ENCODE peak calls at places on chromosomes 13 and 19, in ten cellular contexts. One of them, this sample, is unnamed. For H3K9me3, the result is how much of the 10 kb centered on the place peaks cover.

GRCh38 chr19:48329167-48329891 is 4.0 kb downstream of the EMP3 start:
- DNase-seq in WERI-Rb-1: no peak
- DNase-seq in CD8-positive, alpha-beta T cell: peak
- DNase-seq in stomach: no peak
- DNase-seq in left lung: peak
- DNase-seq in IMR-90: peak
- DNase-seq in GM23248: peak
- DNase-seq in keratinocyte: no peak
- DNase-seq in uterus: no peak
- DNase-seq in tibial nerve: no peak
- DNase-seq in this sample: no peak

GRCh38 chr19:9498183-9498902 is at the start of gene ZNF560:
- DNase-seq in WERI-Rb-1: peak
- DNase-seq in CD8-positive, alpha-beta T cell: no peak
- DNase-seq in stomach: no peak
- DNase-seq in left lung: no peak
- DNase-seq in IMR-90: peak
- DNase-seq in GM23248: peak
- DNase-seq in keratinocyte: no peak
- DNase-seq in uterus: no peak
- DNase-seq in tibial nerve: no peak
- DNase-seq in this sample: no peak

GRCh38 chr13:106630162-106630561 is 62.2 kb upstream of the ARGLU1 start:
- DNase-seq in WERI-Rb-1: no peak
- DNase-seq in CD8-positive, alpha-beta T cell: no peak
- DNase-seq in stomach: no peak
- DNase-seq in left lung: no peak
- DNase-seq in IMR-90: no peak
- DNase-seq in GM23248: no peak
- DNase-seq in keratinocyte: no peak
- DNase-seq in uterus: no peak
- DNase-seq in tibial nerve: no peak
- DNase-seq in this sample: no peak

GRCh38 chr19:13401388-13401787 is 104.9 kb downstream of the CACNA1A start:
- DNase-seq in WERI-Rb-1: no peak
- DNase-seq in CD8-positive, alpha-beta T cell: no peak
- DNase-seq in stomach: no peak
- DNase-seq in left lung: no peak
- DNase-seq in IMR-90: peak
- DNase-seq in GM23248: peak
- DNase-seq in keratinocyte: peak
- DNase-seq in uterus: no peak
- DNase-seq in tibial nerve: no peak
- DNase-seq in this sample: no peak

GRCh38 chr13:100506154-100506553 is 82.4 kb downstream of the GGACT start:
- DNase-seq in WERI-Rb-1: no peak
- DNase-seq in CD8-positive, alpha-beta T cell: no peak
- DNase-seq in stomach: no peak
- DNase-seq in left lung: no peak
- DNase-seq in IMR-90: no peak
- DNase-seq in GM23248: no peak
- DNase-seq in keratinocyte: no peak
- DNase-seq in uterus: no peak
- DNase-seq in tibial nerve: no peak
- DNase-seq in this sample: no peak

GRCh38 chr13:27481766-27482165 is 31.4 kb upstream of the MTIF3 start:
- DNase-seq in WERI-Rb-1: peak
- DNase-seq in CD8-positive, alpha-beta T cell: no peak
- DNase-seq in stomach: peak
- DNase-seq in left lung: peak
- DNase-seq in IMR-90: peak
- DNase-seq in GM23248: peak
- DNase-seq in keratinocyte: no peak
- DNase-seq in uterus: peak
- DNase-seq in tibial nerve: no peak
- DNase-seq in this sample: no peak

GRCh38 chr19:43316591-43317319 is 36.7 kb upstream of the CD177 start:
- DNase-seq in WERI-Rb-1: peak
- DNase-seq in CD8-positive, alpha-beta T cell: no peak
- DNase-seq in stomach: peak
- DNase-seq in left lung: no peak
- DNase-seq in IMR-90: peak
- DNase-seq in GM23248: peak
- DNase-seq in keratinocyte: no peak
- DNase-seq in uterus: no peak
- DNase-seq in tibial nerve: no peak
- DNase-seq in this sample: no peak

GRCh38 chr13:33218020-33218419 is 67.5 kb downstream of the STARD13 start:
- DNase-seq in WERI-Rb-1: no peak
- DNase-seq in CD8-positive, alpha-beta T cell: no peak
- DNase-seq in stomach: no peak
- DNase-seq in left lung: no peak
- DNase-seq in IMR-90: peak
- DNase-seq in GM23248: peak
- DNase-seq in keratinocyte: no peak
- DNase-seq in uterus: no peak
- DNase-seq in tibial nerve: no peak
- DNase-seq in this sample: no peak

GRCh38 chr19:12521996-12522395 is 29.3 kb downstream of the ZNF564 start:
- DNase-seq in WERI-Rb-1: peak
- DNase-seq in CD8-positive, alpha-beta T cell: no peak
- DNase-seq in stomach: no peak
- DNase-seq in left lung: no peak
- DNase-seq in IMR-90: no peak
- DNase-seq in GM23248: no peak
- DNase-seq in keratinocyte: no peak
- DNase-seq in uterus: no peak
- DNase-seq in tibial nerve: no peak
- DNase-seq in this sample: no peak

GRCh38 chr19:517721-518136 is 10.4 kb downstream of the TPGS1 start:
- DNase-seq in WERI-Rb-1: no peak
- DNase-seq in CD8-positive, alpha-beta T cell: no peak
- DNase-seq in stomach: no peak
- DNase-seq in left lung: no peak
- DNase-seq in IMR-90: no peak
- DNase-seq in GM23248: no peak
- DNase-seq in keratinocyte: no peak
- DNase-seq in uterus: no peak
- DNase-seq in tibial nerve: no peak
- DNase-seq in this sample: no peak

GRCh38 chr13:25775275-25775674 is 276.5 kb downstream of the SHISA2 start:
- DNase-seq in WERI-Rb-1: no peak
- DNase-seq in CD8-positive, alpha-beta T cell: no peak
- DNase-seq in stomach: no peak
- DNase-seq in left lung: no peak
- DNase-seq in IMR-90: no peak
- DNase-seq in GM23248: no peak
- DNase-seq in keratinocyte: no peak
- DNase-seq in uterus: no peak
- DNase-seq in tibial nerve: no peak
- DNase-seq in this sample: no peak

GRCh38 chr19:31268751-31269150 is 80.5 kb downstream of the TSHZ3 start:
- DNase-seq in WERI-Rb-1: no peak
- DNase-seq in CD8-positive, alpha-beta T cell: no peak
- DNase-seq in stomach: no peak
- DNase-seq in left lung: no peak
- DNase-seq in IMR-90: no peak
- DNase-seq in GM23248: no peak
- DNase-seq in keratinocyte: no peak
- DNase-seq in uterus: no peak
- DNase-seq in tibial nerve: no peak
- DNase-seq in this sample: no peak

DNA sequence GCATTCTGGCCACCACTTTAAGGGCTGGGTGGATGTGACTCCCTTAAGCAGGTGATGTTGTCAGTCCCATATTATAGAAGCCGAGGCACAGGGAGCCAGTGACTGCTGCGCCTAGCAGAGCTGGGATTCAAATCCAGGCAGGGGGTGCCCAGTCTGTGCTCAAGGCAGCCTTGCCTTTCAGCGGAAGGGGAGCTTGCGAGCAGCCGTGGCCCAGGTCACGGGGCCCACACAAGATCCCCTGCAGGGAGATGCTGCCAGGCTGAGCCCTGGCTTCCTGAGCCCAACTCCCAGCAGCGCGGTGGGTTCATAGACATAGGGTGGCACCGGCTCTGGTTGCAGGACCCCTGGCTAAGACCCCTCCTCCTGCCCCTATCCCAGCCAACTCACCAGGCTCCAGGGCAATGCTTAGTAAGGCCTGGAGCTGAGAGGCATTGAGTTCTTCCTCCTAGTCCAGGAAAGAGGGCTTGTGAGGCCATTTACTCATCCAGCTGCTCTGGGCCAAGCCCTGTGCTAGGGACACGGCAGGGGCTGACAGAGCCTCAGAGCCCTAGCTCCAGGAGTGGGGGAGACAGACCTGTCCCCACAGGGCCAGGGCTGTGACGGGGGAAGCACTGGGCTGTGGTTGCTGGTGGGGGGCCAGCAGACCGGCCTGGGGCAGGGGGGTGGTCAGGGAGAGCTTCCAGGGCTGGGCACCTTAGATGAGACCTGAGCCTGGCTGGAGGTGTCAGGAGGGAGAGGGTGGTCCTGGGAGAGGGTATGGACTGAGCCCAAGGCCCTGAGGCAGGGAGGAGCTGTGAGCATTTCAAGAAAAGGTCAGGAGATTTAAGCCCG is 9.6 kb downstream of the CAPN12 start:
- DNase-seq in WERI-Rb-1: no peak
- DNase-seq in CD8-positive, alpha-beta T cell: no peak
- DNase-seq in stomach: peak
- DNase-seq in left lung: no peak
- DNase-seq in IMR-90: no peak
- DNase-seq in GM23248: peak
- DNase-seq in keratinocyte: no peak
- DNase-seq in uterus: peak
- DNase-seq in tibial nerve: no peak
- DNase-seq in this sample: no peak
- H3K9me3 ChIP-seq in WERI-Rb-1: under half
- H3K9me3 ChIP-seq in CD8-positive, alpha-beta T cell: under half
- H3K9me3 ChIP-seq in stomach: under half
- H3K9me3 ChIP-seq in left lung: under half
- H3K9me3 ChIP-seq in IMR-90: under half
- H3K9me3 ChIP-seq in GM23248: under half
- H3K9me3 ChIP-seq in keratinocyte: under half
- H3K9me3 ChIP-seq in uterus: under half
- H3K9me3 ChIP-seq in tibial nerve: under half
- H3K9me3 ChIP-seq in this sample: under half

GRCh38 chr19:37412700-37413099 is 41.8 kb downstream of the ZNF527 start:
- DNase-seq in WERI-Rb-1: no peak
- DNase-seq in CD8-positive, alpha-beta T cell: no peak
- DNase-seq in stomach: no peak
- DNase-seq in left lung: no peak
- DNase-seq in IMR-90: no peak
- DNase-seq in GM23248: no peak
- DNase-seq in keratinocyte: no peak
- DNase-seq in uterus: no peak
- DNase-seq in tibial nerve: no peak
- DNase-seq in this sample: no peak
- H3K9me3 ChIP-seq in WERI-Rb-1: under half
- H3K9me3 ChIP-seq in CD8-positive, alpha-beta T cell: half or more
- H3K9me3 ChIP-seq in stomach: half or more
- H3K9me3 ChIP-seq in left lung: under half
- H3K9me3 ChIP-seq in IMR-90: half or more
- H3K9me3 ChIP-seq in GM23248: under half
- H3K9me3 ChIP-seq in keratinocyte: under half
- H3K9me3 ChIP-seq in uterus: half or more
- H3K9me3 ChIP-seq in tibial nerve: under half
- H3K9me3 ChIP-seq in this sample: under half

GRCh38 chr19:52336976-52337375 is 933 bp downstream of the ZNF610 start:
- DNase-seq in WERI-Rb-1: peak
- DNase-seq in CD8-positive, alpha-beta T cell: no peak
- DNase-seq in stomach: no peak
- DNase-seq in left lung: no peak
- DNase-seq in IMR-90: peak
- DNase-seq in GM23248: peak
- DNase-seq in keratinocyte: no peak
- DNase-seq in uterus: no peak
- DNase-seq in tibial nerve: no peak
- DNase-seq in this sample: no peak

GRCh38 chr19:52335768-52336116 is 301 bp upstream of the ZNF610 start:
- DNase-seq in WERI-Rb-1: no peak
- DNase-seq in CD8-positive, alpha-beta T cell: no peak
- DNase-seq in stomach: no peak
- DNase-seq in left lung: no peak
- DNase-seq in IMR-90: no peak
- DNase-seq in GM23248: no peak
- DNase-seq in keratinocyte: no peak
- DNase-seq in uterus: no peak
- DNase-seq in tibial nerve: no peak
- DNase-seq in this sample: no peak

GRCh38 chr19:52336117-52336811 is at the start of gene ZNF610:
- DNase-seq in WERI-Rb-1: peak
- DNase-seq in CD8-positive, alpha-beta T cell: peak
- DNase-seq in stomach: peak
- DNase-seq in left lung: peak
- DNase-seq in IMR-90: peak
- DNase-seq in GM23248: peak
- DNase-seq in keratinocyte: no peak
- DNase-seq in uterus: peak
- DNase-seq in tibial nerve: peak
- DNase-seq in this sample: peak

DNA sequence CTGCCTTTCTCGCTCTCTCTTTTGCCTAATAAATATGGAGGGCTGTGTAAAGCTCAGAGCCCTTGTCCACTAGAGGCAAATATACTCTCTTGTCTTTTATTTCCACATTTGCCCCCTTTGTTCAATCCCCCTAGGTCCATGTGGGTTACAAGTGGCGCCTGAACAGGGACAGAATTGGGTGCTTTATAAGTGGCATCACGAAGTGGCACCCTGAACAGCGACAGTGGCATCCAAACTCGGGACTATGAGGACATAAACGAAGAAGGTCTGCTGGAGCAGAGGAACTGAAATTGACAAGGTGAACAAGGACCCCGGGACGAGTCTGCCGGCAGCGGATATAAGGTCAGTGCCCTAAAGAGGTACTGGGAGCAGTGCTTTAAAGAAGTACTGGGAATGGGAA is 4.3 kb upstream of the ZNF610 start:
- DNase-seq in WERI-Rb-1: no peak
- DNase-seq in CD8-positive, alpha-beta T cell: no peak
- DNase-seq in stomach: no peak
- DNase-seq in left lung: no peak
- DNase-seq in IMR-90: no peak
- DNase-seq in GM23248: peak
- DNase-seq in keratinocyte: no peak
- DNase-seq in uterus: no peak
- DNase-seq in tibial nerve: no peak
- DNase-seq in this sample: no peak
- H3K9me3 ChIP-seq in WERI-Rb-1: under half
- H3K9me3 ChIP-seq in CD8-positive, alpha-beta T cell: under half
- H3K9me3 ChIP-seq in stomach: half or more
- H3K9me3 ChIP-seq in left lung: under half
- H3K9me3 ChIP-seq in IMR-90: under half
- H3K9me3 ChIP-seq in GM23248: under half
- H3K9me3 ChIP-seq in keratinocyte: under half
- H3K9me3 ChIP-seq in uterus: under half
- H3K9me3 ChIP-seq in tibial nerve: under half
- H3K9me3 ChIP-seq in this sample: under half

DNA sequence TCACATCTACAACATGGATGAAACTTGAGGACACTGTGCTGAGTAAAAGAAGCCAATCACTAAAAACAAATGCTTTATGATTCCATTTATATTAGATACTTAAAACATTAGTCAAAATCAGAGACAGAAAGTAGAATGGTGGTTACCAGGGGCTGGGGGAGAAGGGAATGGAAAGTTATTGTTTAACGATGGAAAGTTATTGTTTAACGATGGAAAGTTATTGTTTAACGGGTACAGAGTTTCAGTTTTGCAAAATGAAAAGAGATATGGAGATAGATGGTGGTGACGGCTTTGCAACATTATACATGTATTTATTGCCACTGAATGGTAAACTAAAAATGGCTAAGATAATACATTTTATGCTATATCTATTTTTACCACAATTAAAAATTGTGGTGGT is 160.6 kb downstream of the TUBA3C start:
- DNase-seq in WERI-Rb-1: no peak
- DNase-seq in CD8-positive, alpha-beta T cell: no peak
- DNase-seq in stomach: no peak
- DNase-seq in left lung: no peak
- DNase-seq in IMR-90: no peak
- DNase-seq in GM23248: no peak
- DNase-seq in keratinocyte: no peak
- DNase-seq in uterus: no peak
- DNase-seq in tibial nerve: no peak
- DNase-seq in this sample: no peak
- H3K9me3 ChIP-seq in WERI-Rb-1: under half
- H3K9me3 ChIP-seq in CD8-positive, alpha-beta T cell: under half
- H3K9me3 ChIP-seq in stomach: under half
- H3K9me3 ChIP-seq in left lung: under half
- H3K9me3 ChIP-seq in IMR-90: under half
- H3K9me3 ChIP-seq in GM23248: under half
- H3K9me3 ChIP-seq in keratinocyte: under half
- H3K9me3 ChIP-seq in uterus: under half
- H3K9me3 ChIP-seq in tibial nerve: under half
- H3K9me3 ChIP-seq in this sample: under half